ENCODE peak calls at places on chromosomes 1 and 21, in nine cellular contexts. R, Y, B, U, N, E, G, M and F are unnamed samples.

GRCh38 chr1:21072721-21073120 is 104.0 kb downstream of the EIF4G3 start:
- DNase-seq in N (no peak), G (no peak), E (no peak), R (no peak), B (no peak), Y (no peak), M (no peak), U (no peak), F (no peak)

GRCh38 chr21:33026299-33026858 is 644 bp downstream of the OLIG2 start:
- DNase-seq in N (no peak), G (no peak), Y (no peak), E (no peak), B (no peak), M (no peak), U (no peak), R (no peak), F (peak; percentile 63)

GRCh38 chr21:44593598-44594405 is 1.5 kb upstream of the KRTAP10-6 start:
- DNase-seq in N (peak; percentile 81), Y (no peak), R (no peak), M (no peak), B (no peak), U (no peak), G (no peak), E (no peak), F (no peak)

GRCh38 chr1:111320066-111320879 is 29.6 kb downstream of the CHIA start:
- DNase-seq in B (no peak), U (no peak), R (no peak), M (no peak), N (no peak), Y (no peak), E (no peak), G (no peak), F (peak; percentile 9)

GRCh38 chr1:243944429-243945160 is 94.6 kb upstream of the AKT3 start:
- DNase-seq in B (no peak), M (no peak), N (peak; percentile 14), Y (no peak), R (no peak), E (no peak), U (no peak), G (no peak), F (no peak)

GRCh38 chr1:223844521-223844961 is 1.2 kb downstream of the TP53BP2 start:
- DNase-seq in M (peak; percentile 36), G (no peak), B (peak; percentile 44), N (no peak), U (no peak), Y (no peak), E (no peak), R (no peak), F (no peak)

GRCh38 chr21:28959367-28960099 is 33.1 kb downstream of the LTN1 start:
- DNase-seq in E (no peak), M (peak; percentile 40), U (no peak), Y (no peak), N (peak; percentile 2), B (no peak), R (no peak), G (no peak), F (no peak)

GRCh38 chr21:36117276-36117675 is 17.6 kb upstream of the CBR3 start:
- DNase-seq in B (no peak), U (no peak), Y (no peak), G (no peak), R (no peak), E (no peak), N (no peak), M (peak; percentile 49), F (no peak)

GRCh38 chr1:163614346-163614745 is 292.6 kb downstream of the NUF2 start:
- DNase-seq in R (no peak), B (no peak), U (no peak), M (no peak), G (no peak), N (no peak), Y (no peak), E (no peak), F (no peak)

GRCh38 chr1:12714710-12715500 is 1.0 kb upstream of the AADACL3 start:
- DNase-seq in R (no peak), G (no peak), Y (no peak), U (no peak), E (no peak), N (no peak), B (no peak), M (no peak), F (no peak)

GRCh38 chr1:85502171-85502570 is 37.2 kb upstream of the DDAH1 start:
- DNase-seq in Y (no peak), E (no peak), G (no peak), B (no peak), U (no peak), M (no peak), N (peak; percentile 3), R (no peak), F (no peak)

GRCh38 chr1:41936107-41936506 is 17.4 kb upstream of the HIVEP3 start:
- DNase-seq in G (no peak), U (no peak), B (no peak), E (no peak), N (no peak), R (no peak), Y (no peak), M (peak; percentile 92), F (no peak)

GRCh38 chr1:20366076-20366765 is 75.5 kb downstream of the VWA5B1 start:
- DNase-seq in E (no peak), G (peak; percentile 24), M (peak; percentile 10), Y (no peak), N (no peak), U (peak; percentile 50), R (no peak), B (no peak), F (no peak)

GRCh38 chr1:175158133-175158532 is 34.4 kb downstream of the KIAA0040 start:
- DNase-seq in B (no peak), M (peak; percentile 85), R (no peak), G (no peak), N (no peak), U (no peak), Y (no peak), E (no peak), F (no peak)

GRCh38 chr1:231487019-231487418 is 41.5 kb upstream of the TSNAX start:
- DNase-seq in R (no peak), M (peak; percentile 47), Y (no peak), B (no peak), N (peak; percentile 71), U (no peak), E (no peak), G (no peak), F (no peak)

GRCh38 chr1:12650001-12650421 is 6.1 kb downstream of the AADACL4 start:
- DNase-seq in G (no peak), U (no peak), E (no peak), R (no peak), M (no peak), N (no peak), B (no peak), Y (no peak), F (no peak)

GRCh38 chr1:101902199-101902598 is 94.5 kb downstream of the OLFM3 start:
- DNase-seq in R (no peak), N (no peak), E (no peak), U (no peak), M (no peak), B (no peak), Y (no peak), G (no peak), F (no peak)

GRCh38 chr1:47703981-47704596 is 266.2 kb downstream of the FOXD2 start:
- DNase-seq in E (no peak), R (no peak), Y (no peak), M (peak; percentile 30), B (no peak), N (no peak), U (no peak), G (no peak), F (no peak)

GRCh38 chr21:46538851-46539666 is 65.8 kb downstream of the S100B start:
- DNase-seq in G (no peak), Y (no peak), B (no peak), R (no peak), M (no peak), N (no peak), U (no peak), E (no peak), F (no peak)

DNA sequence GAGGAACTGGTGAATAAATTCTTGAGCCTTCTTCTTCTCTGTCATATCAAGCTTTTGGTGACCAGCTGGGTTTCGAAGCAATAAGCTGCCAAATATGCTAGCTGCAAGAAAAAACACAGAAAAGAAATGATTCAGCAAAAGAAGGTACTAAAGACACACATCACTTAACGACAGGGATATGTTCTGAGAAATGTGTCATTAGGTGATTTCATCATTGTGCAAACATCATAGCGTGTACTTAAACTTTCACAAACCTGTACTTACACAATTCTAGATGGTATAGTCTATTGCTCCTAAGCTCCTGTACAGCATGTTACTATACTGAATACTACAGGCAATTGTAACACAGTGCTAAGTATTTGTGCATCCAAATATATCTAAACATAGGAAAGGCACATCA is 2.9 kb upstream of the MTF1 start:
- DNase-seq in U (no peak), R (no peak), Y (no peak), B (no peak), M (peak; percentile 90), E (no peak), N (peak; percentile 69), G (no peak), F (no peak)
- H3K27ac ChIP-seq in U (no peak overlapping the region), R (no peak overlapping the region), Y (no peak overlapping the region), B (no peak overlapping the region), M (peak overlapping the region; percentile 91), E (peak overlapping the region; percentile 92), N (peak overlapping the region; percentile 22), G (no peak overlapping the region), F (peak overlapping the region; percentile 68)

GRCh38 chr1:198880818-198881597 is 242.2 kb downstream of the PTPRC start:
- DNase-seq in N (peak; percentile 13), G (peak; percentile 23), E (no peak), M (peak; percentile 82), U (no peak), R (no peak), B (no peak), Y (no peak), F (no peak)
- H3K27ac ChIP-seq in N (no peak overlapping the region), G (peak overlapping the region; percentile 5), E (no peak overlapping the region), M (peak overlapping the region; percentile 79), U (no peak overlapping the region), R (no peak overlapping the region), B (no peak overlapping the region), Y (no peak overlapping the region), F (no peak overlapping the region)

GRCh38 chr1:205214756-205215155 is 3.3 kb upstream of the DSTYK start:
- DNase-seq in E (no peak), Y (no peak), N (no peak), U (no peak), M (no peak), G (no peak), B (no peak), R (no peak), F (no peak)
- H3K27ac ChIP-seq in E (no peak overlapping the region), Y (no peak overlapping the region), N (no peak overlapping the region), U (no peak overlapping the region), M (no peak overlapping the region), G (no peak overlapping the region), B (no peak overlapping the region), R (no peak overlapping the region), F (no peak overlapping the region)

DNA sequence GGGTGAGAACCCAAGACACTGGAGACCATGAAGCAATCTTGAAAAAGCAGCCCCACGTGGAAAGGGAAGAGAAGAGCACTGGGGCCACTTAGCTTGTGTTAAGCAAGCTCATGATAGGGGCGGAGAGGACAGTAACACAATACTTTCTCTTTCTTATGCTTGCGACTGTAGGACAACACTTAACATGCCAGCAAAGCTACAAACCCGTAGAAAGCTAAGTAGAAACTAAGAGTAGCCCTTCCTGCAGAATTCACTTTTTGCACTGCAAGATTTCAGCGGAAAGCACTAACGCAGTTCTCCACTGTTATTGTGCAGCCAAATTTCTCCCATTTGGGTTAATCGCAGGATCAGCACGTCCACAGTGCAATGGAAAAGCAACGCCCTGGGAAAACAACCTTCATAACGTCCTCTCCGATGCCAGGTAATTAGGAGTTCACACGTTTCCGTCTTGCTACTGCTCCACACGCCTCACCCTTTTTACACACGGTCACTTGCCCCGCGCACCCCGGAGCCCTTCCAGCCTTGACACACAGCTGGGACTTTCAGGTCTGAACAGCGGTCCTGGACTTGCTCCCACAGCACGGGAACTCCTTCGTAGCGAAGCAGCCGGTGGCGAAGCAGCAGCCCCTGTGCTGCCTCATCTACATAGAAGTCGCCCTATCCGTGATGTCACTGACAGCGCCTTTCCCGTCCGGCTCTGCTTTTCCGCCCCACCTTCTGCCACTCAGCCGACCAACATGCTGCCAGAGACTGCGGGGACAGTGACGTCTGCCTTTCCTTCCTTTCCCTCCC is 148.6 kb downstream of the PPIAL4G start:
- DNase-seq in M (peak; percentile 98), E (no peak), Y (peak; percentile 88), U (peak; percentile 89), N (peak; percentile 64), G (peak; percentile 78), B (peak; percentile 76), R (peak; percentile 81), F (peak; percentile 86)
- H3K27ac ChIP-seq in M (peak overlapping the region; percentile 97), E (peak overlapping the region; percentile 86), Y (no peak overlapping the region), U (peak overlapping the region; percentile 82), N (peak overlapping the region; percentile 10), G (no peak overlapping the region), B (peak overlapping the region; percentile 82), R (peak overlapping the region; percentile 70), F (peak overlapping the region; percentile 88)